ENCODE peak calls at places on chromosomes 7 and 10, in six cellular contexts. X, R, G, L, W and Z are unnamed samples.

GRCh38 chr7:167976-168791 is 24.2 kb upstream of the FAM20C start:
- DNase-seq in W (no peak), R (no peak), X (no peak), L (peak; percentile 58), G (no peak), Z (no peak)

GRCh38 chr7:127850195-127850594 is 181.0 kb downstream of the LRRC4 start:
- DNase-seq in X (no peak), W (no peak), G (no peak), L (no peak), R (no peak), Z (no peak)

GRCh38 chr7:37920619-37921339 is at the start of gene EPDR1:
- DNase-seq in X (peak; percentile 63), G (peak; percentile 23), L (peak; percentile 86), W (peak; percentile 87), R (peak; percentile 63), Z (peak; percentile 39)

GRCh38 chr10:124625831-124626238 is 118.3 kb downstream of the FAM53B start:
- DNase-seq in R (no peak), L (no peak), X (no peak), G (no peak), W (no peak), Z (no peak)

GRCh38 chr7:73526892-73527821 is 5.1 kb upstream of the BAZ1B start:
- DNase-seq in L (no peak), R (no peak), W (no peak), X (no peak), G (no peak), Z (no peak)

GRCh38 chr10:71314028-71314693 is 4.9 kb upstream of the SLC29A3 start:
- DNase-seq in L (no peak), R (peak; percentile 81), G (no peak), X (no peak), W (peak; percentile 61), Z (peak; percentile 30)

GRCh38 chr10:103789771-103790201 is 65.6 kb downstream of the SH3PXD2A start:
- DNase-seq in L (no peak), G (peak; percentile 85), R (peak; percentile 64), W (peak; percentile 19), X (no peak), Z (no peak)

GRCh38 chr10:15558136-15558535 is 161.6 kb downstream of the ITGA8 start:
- DNase-seq in G (no peak), W (no peak), R (peak; percentile 34), L (no peak), X (no peak), Z (no peak)

GRCh38 chr7:133484135-133484534 is 231.3 kb downstream of the EXOC4 start:
- DNase-seq in R (no peak), L (no peak), W (no peak), X (no peak), G (no peak), Z (no peak)

GRCh38 chr7:92695308-92696261 is 105.4 kb upstream of the FAM133B start:
- DNase-seq in G (no peak), L (no peak), X (peak; percentile 63), W (peak; percentile 78), R (peak; percentile 87), Z (peak; percentile 54)

GRCh38 chr10:71262027-71262426 is 49.7 kb downstream of the UNC5B start:
- DNase-seq in G (no peak), L (no peak), W (no peak), X (no peak), R (no peak), Z (no peak)

GRCh38 chr7:23055582-23056178 is 41.8 kb upstream of the HYCC1 start:
- DNase-seq in R (peak; percentile 72), X (no peak), L (no peak), W (peak; percentile 65), G (no peak), Z (peak; percentile 67)

GRCh38 chr7:123719481-123719806 is 29.4 kb downstream of the WASL start:
- DNase-seq in W (no peak), G (no peak), X (no peak), L (no peak), R (no peak), Z (no peak)

GRCh38 chr10:97889461-97890265 is 40.0 kb downstream of the GOLGA7B start:
- DNase-seq in W (no peak), L (peak; percentile 89), R (peak; percentile 69), X (no peak), G (no peak), Z (peak; percentile 63)

GRCh38 chr7:44633254-44634186 is 27.1 kb downstream of the OGDH start:
- DNase-seq in L (peak; percentile 71), X (peak; percentile 85), R (peak; percentile 60), G (peak; percentile 77), W (peak; percentile 88), Z (no peak)

GRCh38 chr10:50622497-50623298 is 1.1 kb downstream of the SGMS1 start:
- DNase-seq in R (peak; percentile 59), W (peak; percentile 55), L (peak; percentile 68), X (peak; percentile 80), G (peak; percentile 19), Z (no peak)

GRCh38 chr10:117656385-117657367 is 114.1 kb downstream of the EMX2 start:
- DNase-seq in W (no peak), L (no peak), R (no peak), X (no peak), G (no peak), Z (no peak)

GRCh38 chr10:53025172-53025651 is 252.6 kb upstream of the MBL2 start:
- DNase-seq in W (no peak), R (no peak), X (no peak), L (no peak), G (no peak), Z (no peak)

GRCh38 chr10:4129866-4130455 is 345.0 kb upstream of the KLF6 start:
- DNase-seq in G (no peak), L (no peak), W (no peak), X (no peak), R (no peak), Z (no peak)

GRCh38 chr10:88042162-88043100 is 179.0 kb downstream of the PTEN start:
- DNase-seq in W (peak; percentile 67), L (no peak), G (peak; percentile 43), X (no peak), R (peak; percentile 53), Z (no peak)

GRCh38 chr10:63713191-63714144 is 192.3 kb downstream of the REEP3 start:
- DNase-seq in R (peak; percentile 83), X (no peak), G (peak; percentile 61), L (no peak), W (peak; percentile 67), Z (peak; percentile 99)

GRCh38 chr7:47657126-47657525 is 75.2 kb upstream of the TNS3 start:
- DNase-seq in W (no peak), G (no peak), L (no peak), R (no peak), X (no peak), Z (no peak)

GRCh38 chr10:91605968-91606367 is 26.9 kb downstream of the PPP1R3C start:
- DNase-seq in R (no peak), G (no peak), W (no peak), L (no peak), X (no peak), Z (no peak)
- H3K9me3 ChIP-seq in R (no peaks in the 10 kb centered on the region), G (no peaks in the 10 kb centered on the region), W (no peaks in the 10 kb centered on the region), L (peaks cover 3% of the 10 kb centered on the region), X (no peaks in the 10 kb centered on the region), Z (peaks cover 11% of the 10 kb centered on the region)

GRCh38 chr7:157564518-157565177 is 227.8 kb downstream of the DNAJB6 start:
- DNase-seq in L (no peak), R (no peak), W (no peak), G (no peak), X (no peak), Z (no peak)

GRCh38 chr7:157566631-157567006 is 229.8 kb downstream of the DNAJB6 start:
- DNase-seq in G (no peak), L (no peak), W (no peak), X (no peak), R (no peak), Z (no peak)

GRCh38 chr7:157567666-157568065 is 230.9 kb downstream of the DNAJB6 start:
- DNase-seq in G (no peak), R (no peak), X (no peak), W (no peak), L (no peak), Z (no peak)

GRCh38 chr7:157565201-157565626 is 228.4 kb downstream of the DNAJB6 start:
- DNase-seq in X (no peak), W (no peak), R (no peak), L (no peak), G (no peak), Z (no peak)

DNA sequence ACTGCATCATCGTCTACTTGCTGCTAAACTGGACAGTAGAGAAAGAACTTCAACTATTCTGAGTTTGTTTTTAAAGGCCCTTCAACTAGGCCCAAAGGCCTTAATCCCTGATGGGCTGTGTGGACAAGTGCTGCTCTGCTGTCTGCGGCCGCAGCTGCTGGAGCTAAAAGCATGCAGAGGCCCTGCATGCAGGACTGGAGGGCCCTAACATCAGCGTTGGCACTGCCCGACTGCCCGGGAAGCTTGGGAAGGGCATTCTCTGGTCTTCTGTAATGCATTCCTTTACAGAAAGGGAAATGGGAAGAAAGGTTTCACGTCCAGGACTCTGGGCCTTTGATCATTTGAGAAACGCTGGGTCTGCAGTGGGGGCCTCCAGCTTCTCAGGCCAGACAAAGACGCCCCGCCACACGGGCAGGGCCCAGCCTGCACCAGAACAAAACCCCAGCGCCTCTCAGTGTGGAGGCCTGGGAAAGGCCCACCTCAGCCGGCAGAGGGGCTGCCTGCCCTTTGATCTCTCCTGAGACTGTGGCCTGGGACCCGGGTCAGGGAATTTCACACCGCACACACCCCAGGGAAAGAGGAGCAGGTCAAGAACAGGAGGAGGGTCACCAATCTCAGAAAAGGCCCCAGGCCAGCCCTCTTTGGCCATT is 229.3 kb downstream of the DNAJB6 start:
- DNase-seq in L (no peak), X (no peak), W (no peak), G (no peak), R (no peak), Z (no peak)
- H3K9me3 ChIP-seq in L (no peaks in the 10 kb centered on the region), X (no peaks in the 10 kb centered on the region), W (no peaks in the 10 kb centered on the region), G (no peaks in the 10 kb centered on the region), R (no peaks in the 10 kb centered on the region), Z (no peaks in the 10 kb centered on the region)

GRCh38 chr10:94314913-94315545 is 47.7 kb downstream of the NOC3L start:
- DNase-seq in X (no peak), R (peak; percentile 19), L (no peak), W (no peak), G (no peak), Z (no peak)
- H3K9me3 ChIP-seq in X (no peaks in the 10 kb centered on the region), R (no peaks in the 10 kb centered on the region), L (no peaks in the 10 kb centered on the region), W (no peaks in the 10 kb centered on the region), G (no peaks in the 10 kb centered on the region), Z (no peaks in the 10 kb centered on the region)

GRCh38 chr7:120189623-120190022 is 83.4 kb upstream of the KCND2 start:
- DNase-seq in G (no peak), X (no peak), W (no peak), L (no peak), R (no peak), Z (no peak)

GRCh38 chr7:120186688-120187087 is 86.3 kb upstream of the KCND2 start:
- DNase-seq in X (no peak), L (no peak), R (no peak), G (no peak), W (no peak), Z (no peak)

GRCh38 chr7:120190109-120190508 is 82.9 kb upstream of the KCND2 start:
- DNase-seq in X (no peak), G (no peak), W (no peak), R (no peak), L (no peak), Z (no peak)

GRCh38 chr7:120185940-120186682 is 86.9 kb upstream of the KCND2 start:
- DNase-seq in R (no peak), G (no peak), L (no peak), W (no peak), X (no peak), Z (no peak)

DNA sequence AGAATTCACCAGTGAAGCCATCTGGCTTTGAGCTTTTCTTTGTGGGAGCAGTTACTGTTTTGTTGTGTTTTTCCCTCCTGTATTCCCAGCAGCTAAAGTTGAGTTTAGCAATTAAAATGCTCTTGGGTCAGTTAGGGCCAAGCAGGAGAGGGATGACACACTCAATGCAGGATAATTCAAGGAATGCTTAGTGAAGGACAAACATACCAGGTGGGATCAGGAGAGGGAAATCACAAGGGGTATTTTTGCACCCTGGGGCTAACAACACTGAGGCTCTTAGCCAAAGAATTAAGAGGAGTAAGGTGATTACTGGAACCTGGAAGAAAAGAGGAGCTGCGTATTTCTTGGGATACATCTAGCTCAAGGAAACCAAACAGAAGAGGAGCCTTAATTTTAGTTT is 82.4 kb upstream of the KCND2 start:
- DNase-seq in R (no peak), G (no peak), L (no peak), X (no peak), W (no peak), Z (peak; percentile 57)
- H3K9me3 ChIP-seq in R (no peaks in the 10 kb centered on the region), G (no peaks in the 10 kb centered on the region), L (no peaks in the 10 kb centered on the region), X (no peaks in the 10 kb centered on the region), W (no peaks in the 10 kb centered on the region), Z (no peaks in the 10 kb centered on the region)